ENCODE peak calls at places on chromosome 12, in nine cellular contexts. One of them, this sample, is unnamed.
A peak's percentile ranks its signal among the peaks of the same experiment; 100 is the strongest.

GRCh38 chr12:132403636-132404434 is 74.4 kb upstream of the GALNT9 start:
- DNase-seq in PC-3: no peak
- DNase-seq in H1: no peak
- DNase-seq in CD8-positive, alpha-beta T cell: no peak
- DNase-seq in AG04450: no peak
- DNase-seq in pancreas: no peak
- DNase-seq in Caco-2: no peak
- DNase-seq in thoracic aorta: no peak
- DNase-seq in effector memory CD4-positive, alpha-beta T cell: no peak
- DNase-seq in this sample: no peak

GRCh38 chr12:52628841-52629240 is 10.5 kb upstream of the KRT73 start:
- DNase-seq in AG04450: no peak
- DNase-seq in effector memory CD4-positive, alpha-beta T cell: no peak
- DNase-seq in pancreas: no peak
- DNase-seq in Caco-2: no peak
- DNase-seq in CD8-positive, alpha-beta T cell: no peak
- DNase-seq in PC-3: no peak
- DNase-seq in thoracic aorta: no peak
- DNase-seq in H1: no peak
- DNase-seq in this sample: no peak

GRCh38 chr12:82203076-82203475 is 155.1 kb downstream of the CCDC59 start:
- DNase-seq in pancreas: no peak
- DNase-seq in Caco-2: no peak
- DNase-seq in effector memory CD4-positive, alpha-beta T cell: no peak
- DNase-seq in PC-3: no peak
- DNase-seq in H1: no peak
- DNase-seq in thoracic aorta: no peak
- DNase-seq in AG04450: no peak
- DNase-seq in CD8-positive, alpha-beta T cell: no peak
- DNase-seq in this sample: peak; percentile 48

GRCh38 chr12:122423258-122424165 is 1.0 kb upstream of the CLIP1 start:
- DNase-seq in PC-3: no peak
- DNase-seq in pancreas: peak; percentile 28
- DNase-seq in Caco-2: peak; percentile 63
- DNase-seq in H1: no peak
- DNase-seq in effector memory CD4-positive, alpha-beta T cell: no peak
- DNase-seq in AG04450: no peak
- DNase-seq in thoracic aorta: no peak
- DNase-seq in CD8-positive, alpha-beta T cell: no peak
- DNase-seq in this sample: peak; percentile 75

GRCh38 chr12:30847259-30847658 is 79.3 kb upstream of the TSPAN11 start:
- DNase-seq in PC-3: peak; percentile 76
- DNase-seq in H1: no peak
- DNase-seq in thoracic aorta: no peak
- DNase-seq in effector memory CD4-positive, alpha-beta T cell: no peak
- DNase-seq in Caco-2: peak; percentile 78
- DNase-seq in AG04450: peak; percentile 8
- DNase-seq in pancreas: no peak
- DNase-seq in CD8-positive, alpha-beta T cell: no peak
- DNase-seq in this sample: peak; percentile 51

GRCh38 chr12:78096909-78097597 is 266.4 kb downstream of the NAV3 start:
- DNase-seq in H1: no peak
- DNase-seq in pancreas: no peak
- DNase-seq in Caco-2: no peak
- DNase-seq in PC-3: no peak
- DNase-seq in thoracic aorta: no peak
- DNase-seq in CD8-positive, alpha-beta T cell: no peak
- DNase-seq in AG04450: peak; percentile 26
- DNase-seq in effector memory CD4-positive, alpha-beta T cell: no peak
- DNase-seq in this sample: no peak

GRCh38 chr12:3896851-3897351 is 23.7 kb upstream of the PARP11 start:
- DNase-seq in thoracic aorta: no peak
- DNase-seq in PC-3: no peak
- DNase-seq in pancreas: no peak
- DNase-seq in effector memory CD4-positive, alpha-beta T cell: no peak
- DNase-seq in Caco-2: peak; percentile 77
- DNase-seq in H1: no peak
- DNase-seq in CD8-positive, alpha-beta T cell: no peak
- DNase-seq in AG04450: no peak
- DNase-seq in this sample: peak; percentile 25

GRCh38 chr12:4031703-4032291 is 158.6 kb upstream of the PARP11 start:
- DNase-seq in AG04450: no peak
- DNase-seq in CD8-positive, alpha-beta T cell: no peak
- DNase-seq in H1: no peak
- DNase-seq in Caco-2: no peak
- DNase-seq in effector memory CD4-positive, alpha-beta T cell: no peak
- DNase-seq in thoracic aorta: no peak
- DNase-seq in pancreas: peak; percentile 52
- DNase-seq in PC-3: peak; percentile 28
- DNase-seq in this sample: no peak

GRCh38 chr12:50047693-50048250 is 9.6 kb upstream of the ASIC1 start:
- DNase-seq in Caco-2: no peak
- DNase-seq in pancreas: no peak
- DNase-seq in PC-3: no peak
- DNase-seq in H1: no peak
- DNase-seq in effector memory CD4-positive, alpha-beta T cell: no peak
- DNase-seq in AG04450: no peak
- DNase-seq in thoracic aorta: no peak
- DNase-seq in CD8-positive, alpha-beta T cell: no peak
- DNase-seq in this sample: no peak

GRCh38 chr12:50050119-50050385 is 7.3 kb upstream of the ASIC1 start:
- DNase-seq in PC-3: no peak
- DNase-seq in CD8-positive, alpha-beta T cell: no peak
- DNase-seq in pancreas: no peak
- DNase-seq in thoracic aorta: no peak
- DNase-seq in H1: no peak
- DNase-seq in AG04450: no peak
- DNase-seq in effector memory CD4-positive, alpha-beta T cell: no peak
- DNase-seq in Caco-2: no peak
- DNase-seq in this sample: no peak

GRCh38 chr12:50050410-50051280 is 6.8 kb upstream of the ASIC1 start:
- DNase-seq in Caco-2: peak; percentile 68
- DNase-seq in CD8-positive, alpha-beta T cell: no peak
- DNase-seq in thoracic aorta: no peak
- DNase-seq in pancreas: no peak
- DNase-seq in H1: no peak
- DNase-seq in effector memory CD4-positive, alpha-beta T cell: no peak
- DNase-seq in AG04450: no peak
- DNase-seq in PC-3: no peak
- DNase-seq in this sample: peak; percentile 61

GRCh38 chr12:50052544-50052943 is 4.9 kb upstream of the ASIC1 start:
- DNase-seq in effector memory CD4-positive, alpha-beta T cell: no peak
- DNase-seq in PC-3: no peak
- DNase-seq in AG04450: no peak
- DNase-seq in H1: no peak
- DNase-seq in CD8-positive, alpha-beta T cell: no peak
- DNase-seq in Caco-2: no peak
- DNase-seq in thoracic aorta: no peak
- DNase-seq in pancreas: no peak
- DNase-seq in this sample: no peak

DNA sequence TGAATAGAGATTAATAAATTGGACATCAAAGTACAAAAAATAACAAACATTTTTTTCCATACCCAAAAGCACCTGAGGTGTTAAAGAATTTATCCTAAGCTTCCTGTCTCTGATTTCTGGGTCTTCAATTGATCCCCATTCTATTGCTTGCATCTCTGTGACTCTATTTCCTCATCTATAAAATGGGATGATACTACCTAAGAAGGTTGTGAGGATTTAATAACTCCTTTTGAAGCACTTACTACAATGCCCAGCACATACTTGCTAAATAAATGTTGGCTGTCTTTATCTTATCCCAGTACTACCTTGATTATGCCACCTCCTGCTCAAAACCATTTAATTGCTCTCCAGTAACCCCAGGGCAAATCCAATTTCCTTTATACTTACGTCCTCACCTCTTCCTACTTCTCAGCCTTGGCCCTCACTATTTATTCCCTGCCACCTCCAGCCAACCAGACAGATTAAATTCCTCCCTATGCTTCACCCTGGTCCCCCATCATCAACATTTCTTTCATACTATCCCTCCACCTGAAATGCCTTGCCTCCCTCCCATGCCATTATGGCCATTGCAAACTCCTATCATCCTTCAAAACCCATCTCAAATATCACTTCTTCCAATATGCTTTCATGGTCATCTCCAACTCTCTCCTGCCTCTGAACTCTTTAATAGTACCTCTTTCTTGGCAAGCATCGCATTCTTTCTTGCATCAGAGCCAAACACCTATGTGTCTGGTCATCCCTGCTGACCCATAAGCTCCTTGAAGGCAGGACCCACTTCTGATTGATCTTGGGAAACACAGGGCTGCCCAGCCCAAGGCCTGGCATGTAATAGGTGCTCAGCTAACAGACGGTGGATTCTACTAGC is 7.9 kb upstream of the ASIC1 start:
- DNase-seq in AG04450: no peak
- DNase-seq in pancreas: no peak
- DNase-seq in H1: no peak
- DNase-seq in PC-3: no peak
- DNase-seq in effector memory CD4-positive, alpha-beta T cell: no peak
- DNase-seq in Caco-2: no peak
- DNase-seq in CD8-positive, alpha-beta T cell: no peak
- DNase-seq in thoracic aorta: no peak
- DNase-seq in this sample: no peak
- H3K27me3 ChIP-seq in AG04450: peaks cover 36% of the 10 kb centered on the region
- H3K27me3 ChIP-seq in pancreas: no peaks in the 10 kb centered on the region
- H3K27me3 ChIP-seq in H1: peaks cover 41% of the 10 kb centered on the region
- H3K27me3 ChIP-seq in PC-3: no peaks in the 10 kb centered on the region
- H3K27me3 ChIP-seq in effector memory CD4-positive, alpha-beta T cell: peaks cover 20% of the 10 kb centered on the region
- H3K27me3 ChIP-seq in Caco-2: no peaks in the 10 kb centered on the region
- H3K27me3 ChIP-seq in CD8-positive, alpha-beta T cell: peaks cover 25% of the 10 kb centered on the region
- H3K27me3 ChIP-seq in thoracic aorta: no peaks in the 10 kb centered on the region
- H3K27me3 ChIP-seq in this sample: peaks cover 3% of the 10 kb centered on the region

GRCh38 chr12:54032627-54033100 is at the start of gene HOXC5:
- DNase-seq in AG04450: no peak
- DNase-seq in CD8-positive, alpha-beta T cell: peak; percentile 40
- DNase-seq in pancreas: peak; percentile 52
- DNase-seq in thoracic aorta: no peak
- DNase-seq in Caco-2: peak; percentile 86
- DNase-seq in PC-3: peak; percentile 84
- DNase-seq in effector memory CD4-positive, alpha-beta T cell: peak; percentile 26
- DNase-seq in H1: peak; percentile 68
- DNase-seq in this sample: peak; percentile 74

GRCh38 chr12:54032220-54032619 is 630 bp upstream of the HOXC5 start:
- DNase-seq in CD8-positive, alpha-beta T cell: no peak
- DNase-seq in thoracic aorta: no peak
- DNase-seq in pancreas: no peak
- DNase-seq in effector memory CD4-positive, alpha-beta T cell: no peak
- DNase-seq in H1: no peak
- DNase-seq in AG04450: no peak
- DNase-seq in Caco-2: no peak
- DNase-seq in PC-3: no peak
- DNase-seq in this sample: no peak

GRCh38 chr12:54033980-54034783 is 1.3 kb downstream of the HOXC5 start:
- DNase-seq in thoracic aorta: no peak
- DNase-seq in CD8-positive, alpha-beta T cell: no peak
- DNase-seq in pancreas: no peak
- DNase-seq in effector memory CD4-positive, alpha-beta T cell: no peak
- DNase-seq in H1: no peak
- DNase-seq in Caco-2: peak; percentile 39
- DNase-seq in AG04450: no peak
- DNase-seq in PC-3: no peak
- DNase-seq in this sample: no peak

GRCh38 chr12:54034784-54035310 is 2.0 kb downstream of the HOXC5 start:
- DNase-seq in H1: no peak
- DNase-seq in PC-3: no peak
- DNase-seq in thoracic aorta: no peak
- DNase-seq in CD8-positive, alpha-beta T cell: no peak
- DNase-seq in pancreas: no peak
- DNase-seq in Caco-2: no peak
- DNase-seq in AG04450: no peak
- DNase-seq in effector memory CD4-positive, alpha-beta T cell: no peak
- DNase-seq in this sample: no peak

DNA sequence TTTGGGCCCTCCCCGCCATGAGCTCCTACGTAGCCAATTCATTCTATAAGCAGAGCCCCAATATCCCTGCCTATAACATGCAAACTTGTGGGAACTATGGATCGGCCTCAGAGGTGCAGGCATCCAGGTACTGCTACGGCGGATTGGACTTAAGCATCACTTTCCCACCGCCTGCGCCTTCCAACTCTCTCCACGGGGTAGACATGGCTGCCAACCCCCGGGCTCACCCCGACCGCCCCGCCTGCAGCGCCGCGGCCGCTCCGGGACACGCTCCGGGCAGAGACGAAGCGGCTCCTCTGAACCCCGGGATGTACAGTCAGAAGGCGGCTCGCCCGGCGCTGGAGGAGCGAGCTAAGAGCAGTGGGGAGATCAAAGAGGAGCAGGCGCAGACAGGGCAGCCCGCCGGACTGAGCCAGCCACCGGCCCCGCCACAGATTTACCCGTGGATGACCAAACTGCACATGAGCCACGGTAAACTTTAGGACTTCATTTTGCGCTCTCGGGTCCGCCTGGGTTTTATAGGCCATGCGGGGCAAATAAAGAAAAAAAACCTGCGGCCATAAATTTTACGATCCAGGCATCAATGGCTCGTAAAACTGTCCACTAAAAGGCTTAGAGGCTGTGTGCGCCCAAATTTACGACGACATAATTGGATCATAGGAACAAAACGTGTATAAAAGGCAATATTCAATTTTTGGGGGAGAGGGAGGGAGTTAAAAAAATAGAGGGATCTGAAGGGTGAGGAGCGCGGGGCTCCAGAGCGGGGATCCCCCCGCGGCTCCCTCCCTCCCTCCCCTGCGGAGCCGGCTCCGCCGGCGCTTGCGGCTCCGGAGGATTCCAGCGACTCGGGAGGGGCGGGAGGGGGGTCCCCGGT is 493 bp downstream of the HOXC5 start:
- DNase-seq in Caco-2: peak; percentile 74
- DNase-seq in thoracic aorta: no peak
- DNase-seq in effector memory CD4-positive, alpha-beta T cell: no peak
- DNase-seq in pancreas: no peak
- DNase-seq in H1: no peak
- DNase-seq in CD8-positive, alpha-beta T cell: no peak
- DNase-seq in AG04450: no peak
- DNase-seq in PC-3: peak; percentile 64
- DNase-seq in this sample: peak; percentile 82
- H3K27me3 ChIP-seq in Caco-2: no peaks in the 10 kb centered on the region
- H3K27me3 ChIP-seq in thoracic aorta: no peaks in the 10 kb centered on the region
- H3K27me3 ChIP-seq in effector memory CD4-positive, alpha-beta T cell: peaks cover 83% of the 10 kb centered on the region
- H3K27me3 ChIP-seq in pancreas: peaks cover 6% of the 10 kb centered on the region
- H3K27me3 ChIP-seq in H1: peaks cover 100% of the 10 kb centered on the region
- H3K27me3 ChIP-seq in CD8-positive, alpha-beta T cell: peaks cover 58% of the 10 kb centered on the region
- H3K27me3 ChIP-seq in AG04450: peaks cover 83% of the 10 kb centered on the region
- H3K27me3 ChIP-seq in PC-3: no peaks in the 10 kb centered on the region
- H3K27me3 ChIP-seq in this sample: peaks cover 39% of the 10 kb centered on the region

DNA sequence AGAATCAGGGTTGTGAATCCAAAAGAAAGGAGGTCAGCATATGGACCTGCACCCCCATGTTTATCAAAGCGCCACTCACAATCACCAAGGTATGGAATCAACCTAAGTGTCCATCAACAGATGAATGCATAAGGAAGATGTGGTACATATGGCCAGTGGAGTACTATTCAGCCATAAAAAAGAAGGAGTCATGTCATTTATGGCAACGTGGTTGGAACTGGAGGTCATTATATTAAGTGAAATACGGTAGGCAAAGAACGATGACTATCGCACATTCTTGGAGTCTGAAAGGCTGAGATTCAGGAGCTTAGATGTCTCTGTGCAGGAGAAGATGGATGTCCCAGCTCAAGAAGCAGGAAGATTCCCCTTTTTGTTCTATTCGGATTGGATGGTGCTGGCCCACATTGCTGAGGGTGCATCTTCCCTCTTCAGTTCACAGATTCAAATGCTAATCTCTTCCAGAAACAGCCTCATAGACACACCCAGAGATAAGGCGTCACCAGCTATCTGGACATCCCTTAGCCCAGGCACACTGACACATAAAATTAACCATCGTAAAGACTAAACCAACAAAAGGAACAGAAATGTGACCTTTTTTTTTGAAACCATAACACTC is 108.1 kb downstream of the GLT1D1 start:
- DNase-seq in Caco-2: no peak
- DNase-seq in AG04450: no peak
- DNase-seq in CD8-positive, alpha-beta T cell: no peak
- DNase-seq in thoracic aorta: no peak
- DNase-seq in H1: no peak
- DNase-seq in effector memory CD4-positive, alpha-beta T cell: no peak
- DNase-seq in PC-3: no peak
- DNase-seq in pancreas: no peak
- DNase-seq in this sample: no peak
- H3K27me3 ChIP-seq in Caco-2: no peaks in the 10 kb centered on the region
- H3K27me3 ChIP-seq in AG04450: no peaks in the 10 kb centered on the region
- H3K27me3 ChIP-seq in CD8-positive, alpha-beta T cell: no peaks in the 10 kb centered on the region
- H3K27me3 ChIP-seq in thoracic aorta: no peaks in the 10 kb centered on the region
- H3K27me3 ChIP-seq in H1: no peaks in the 10 kb centered on the region
- H3K27me3 ChIP-seq in effector memory CD4-positive, alpha-beta T cell: no peaks in the 10 kb centered on the region
- H3K27me3 ChIP-seq in PC-3: peaks cover 48% of the 10 kb centered on the region
- H3K27me3 ChIP-seq in pancreas: no peaks in the 10 kb centered on the region
- H3K27me3 ChIP-seq in this sample: no peaks in the 10 kb centered on the region

DNA sequence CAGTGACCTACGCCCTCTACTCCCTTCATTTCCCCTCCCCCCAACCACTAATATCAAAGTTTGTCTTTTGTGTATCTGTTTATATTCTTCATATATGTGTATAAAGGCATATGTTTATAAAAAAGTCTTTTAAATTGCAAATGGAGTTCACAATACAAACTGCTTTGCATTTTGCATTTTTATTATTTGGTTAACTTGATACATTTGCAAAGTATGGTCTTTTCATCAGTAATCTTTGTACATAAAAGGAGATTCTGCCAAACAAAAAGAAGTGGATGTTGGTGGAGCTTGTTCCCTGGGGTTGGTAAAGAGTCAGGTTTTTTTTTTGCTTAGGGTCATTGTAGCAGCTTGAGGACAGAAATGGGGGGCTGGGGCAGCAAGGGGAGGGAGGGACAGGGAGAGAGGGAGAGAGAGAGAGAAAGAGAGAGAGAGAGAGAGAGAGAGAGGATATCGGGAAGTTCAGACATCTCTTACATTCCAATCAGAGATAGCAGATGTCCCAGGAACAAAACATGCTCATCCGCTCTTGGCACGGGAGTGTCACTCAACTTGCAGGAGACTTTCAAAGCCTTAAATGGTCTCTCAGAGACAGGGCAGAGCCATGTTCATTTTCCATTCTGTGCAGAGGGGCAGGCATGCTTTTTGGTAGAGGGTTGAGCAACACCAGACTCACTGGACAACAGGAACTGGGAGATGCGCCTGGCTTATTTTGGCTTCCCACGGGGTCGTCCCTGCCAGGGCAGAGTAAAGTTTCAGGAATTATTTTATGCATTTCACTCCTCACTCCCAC is 44.8 kb upstream of the TBX5 start:
- DNase-seq in Caco-2: no peak
- DNase-seq in AG04450: no peak
- DNase-seq in PC-3: no peak
- DNase-seq in H1: no peak
- DNase-seq in pancreas: no peak
- DNase-seq in CD8-positive, alpha-beta T cell: no peak
- DNase-seq in thoracic aorta: no peak
- DNase-seq in effector memory CD4-positive, alpha-beta T cell: no peak
- DNase-seq in this sample: peak; percentile 98
- H3K27me3 ChIP-seq in Caco-2: no peaks in the 10 kb centered on the region
- H3K27me3 ChIP-seq in AG04450: peaks cover 70% of the 10 kb centered on the region
- H3K27me3 ChIP-seq in PC-3: peaks cover 91% of the 10 kb centered on the region
- H3K27me3 ChIP-seq in H1: peaks cover 73% of the 10 kb centered on the region
- H3K27me3 ChIP-seq in pancreas: no peaks in the 10 kb centered on the region
- H3K27me3 ChIP-seq in CD8-positive, alpha-beta T cell: peaks cover 8% of the 10 kb centered on the region
- H3K27me3 ChIP-seq in thoracic aorta: peaks cover 14% of the 10 kb centered on the region
- H3K27me3 ChIP-seq in effector memory CD4-positive, alpha-beta T cell: peaks cover 11% of the 10 kb centered on the region
- H3K27me3 ChIP-seq in this sample: no peaks in the 10 kb centered on the region

This sample was measured in HAP-1.